ENCODE peak calls at places on chromosomes 6 and 20, in four cellular contexts. One of them, this sample, is unnamed.

GRCh38 chr6:169702640-169703246 is 817 bp downstream of the C6orf120 start:
- DNase-seq in hypothalamus: no peak
- DNase-seq in germinal center: peak
- DNase-seq in NCI-H460: no peak
- DNase-seq in this sample: no peak

GRCh38 chr6:71349395-71349794 is 60.8 kb downstream of the OGFRL1 start:
- DNase-seq in germinal center: peak
- DNase-seq in hypothalamus: no peak
- DNase-seq in NCI-H460: peak
- DNase-seq in this sample: no peak

GRCh38 chr6:31453259-31453658 is 44.7 kb upstream of the MICB start:
- DNase-seq in germinal center: no peak
- DNase-seq in NCI-H460: no peak
- DNase-seq in hypothalamus: no peak
- DNase-seq in this sample: no peak

GRCh38 chr20:5719861-5720401 is 30.3 kb upstream of the SHLD1 start:
- DNase-seq in hypothalamus: no peak
- DNase-seq in NCI-H460: no peak
- DNase-seq in germinal center: no peak
- DNase-seq in this sample: no peak

GRCh38 chr6:42387336-42387735 is 64.4 kb downstream of the TRERF1 start:
- DNase-seq in hypothalamus: no peak
- DNase-seq in germinal center: no peak
- DNase-seq in NCI-H460: no peak
- DNase-seq in this sample: no peak

GRCh38 chr6:29737707-29738630 is 14.7 kb downstream of the HLA-F start:
- DNase-seq in hypothalamus: peak
- DNase-seq in NCI-H460: peak
- DNase-seq in germinal center: peak
- DNase-seq in this sample: no peak

GRCh38 chr6:170026272-170027110 is 264.4 kb downstream of the DLL1 start:
- DNase-seq in hypothalamus: no peak
- DNase-seq in germinal center: no peak
- DNase-seq in NCI-H460: no peak
- DNase-seq in this sample: no peak

GRCh38 chr6:100001915-100002388 is 7.9 kb upstream of the MCHR2 start:
- DNase-seq in hypothalamus: peak
- DNase-seq in germinal center: peak
- DNase-seq in NCI-H460: peak
- DNase-seq in this sample: no peak

GRCh38 chr6:24131751-24132150 is 5.7 kb downstream of the NRSN1 start:
- DNase-seq in NCI-H460: no peak
- DNase-seq in germinal center: no peak
- DNase-seq in hypothalamus: no peak
- DNase-seq in this sample: no peak

GRCh38 chr6:38508894-38509293 is 130.8 kb downstream of the BTBD9 start:
- DNase-seq in NCI-H460: peak
- DNase-seq in germinal center: no peak
- DNase-seq in hypothalamus: no peak
- DNase-seq in this sample: no peak

This sample was measured in nucleus accumbens.